ENCODE peak calls at places on chromosomes 13 and 19, in five cellular contexts. L is sigmoid colon, O is heart left ventricle, U is thoracic aorta, J is left ventricle myocardium inferior. G is an unnamed sample.

GRCh38 chr19:19120308-19121156 is 17.7 kb downstream of the TMEM161A start:
- DNase-seq in U (no peak), O (no peak), L (peak), J (no peak), G (no peak)

GRCh38 chr19:3670258-3670795 is 29.9 kb downstream of the PIP5K1C start:
- DNase-seq in L (peak), U (peak), O (peak), J (peak), G (peak)

GRCh38 chr19:18743281-18743825 is 47.8 kb downstream of the COMP start:
- DNase-seq in J (peak), L (no peak), U (no peak), O (peak), G (no peak)

GRCh38 chr13:63706751-63707150 is 2291.1 kb upstream of the PCDH20 start:
- DNase-seq in J (no peak), U (no peak), O (no peak), L (no peak), G (no peak)

GRCh38 chr13:102220681-102221228 is 181.1 kb downstream of the FGF14 start:
- DNase-seq in L (no peak), O (no peak), J (no peak), U (no peak), G (no peak)

GRCh38 chr19:4636151-4636717 is 3.1 kb upstream of the TNFAIP8L1 start:
- DNase-seq in U (no peak), O (peak), J (peak), L (peak), G (no peak)

GRCh38 chr19:32018014-32018413 is 327.4 kb upstream of the ZNF507 start:
- DNase-seq in J (no peak), O (no peak), U (no peak), L (peak), G (no peak)

GRCh38 chr13:98540476-98540875 is 36.4 kb downstream of the STK24 start:
- DNase-seq in J (no peak), L (peak), U (no peak), O (no peak), G (no peak)

GRCh38 chr13:94481966-94482365 is 2.5 kb upstream of the DCT start:
- DNase-seq in U (no peak), L (no peak), J (peak), O (no peak), G (no peak)

GRCh38 chr13:81048026-81048461 is 707.1 kb upstream of the SPRY2 start:
- DNase-seq in J (no peak), O (no peak), U (no peak), L (no peak), G (no peak)

GRCh38 chr19:36090930-36091695 is 19.8 kb upstream of the OVOL3 start:
- DNase-seq in L (no peak), O (no peak), U (no peak), J (no peak), G (no peak)

GRCh38 chr19:29967623-29968022 is 25.6 kb downstream of the URI1 start:
- DNase-seq in L (no peak), U (no peak), J (no peak), O (no peak), G (no peak)

GRCh38 chr19:6030214-6030507 is 52.2 kb upstream of the RANBP3 start:
- DNase-seq in O (no peak), L (no peak), U (no peak), J (no peak), G (no peak)

GRCh38 chr19:14113762-14114414 is 3.7 kb downstream of the PRKACA start:
- DNase-seq in U (no peak), O (peak), L (no peak), J (peak), G (no peak)

GRCh38 chr19:13842294-13843103 is 34.4 kb upstream of the NANOS3 start:
- DNase-seq in L (peak), U (peak), O (peak), J (peak), G (peak)

GRCh38 chr13:105278797-105279425 is 1256.6 kb downstream of the EFNB2 start:
- DNase-seq in J (no peak), L (no peak), U (no peak), O (no peak), G (no peak)

GRCh38 chr19:13843104-13843921 is 33.6 kb upstream of the NANOS3 start:
- DNase-seq in J (peak), O (no peak), U (no peak), L (peak), G (no peak)

GRCh38 chr13:98462241-98462882 is 114.5 kb downstream of the STK24 start:
- DNase-seq in J (peak), L (peak), O (no peak), U (no peak), G (no peak)

GRCh38 chr19:2129022-2129421 is 22.3 kb downstream of the AP3D1 start:
- DNase-seq in O (no peak), L (no peak), J (no peak), U (no peak), G (no peak)

GRCh38 chr19:1089126-1089771 is 5.9 kb downstream of the POLR2E start:
- DNase-seq in J (no peak), O (no peak), L (no peak), U (no peak), G (no peak)

GRCh38 chr19:38055655-38056521 is 148.9 kb downstream of the SIPA1L3 start:
- DNase-seq in J (no peak), U (no peak), O (no peak), L (no peak), G (peak)

GRCh38 chr19:35303357-35303915 is 11.5 kb downstream of the MAG start:
- DNase-seq in J (no peak), U (no peak), L (no peak), O (no peak), G (no peak)

GRCh38 chr13:41700790-41701310 is 243.5 kb downstream of the RGCC start:
- DNase-seq in J (no peak), U (no peak), L (no peak), O (no peak), G (no peak)

GRCh38 chr13:43285891-43286602 is 262.7 kb downstream of the DNAJC15 start:
- DNase-seq in J (no peak), L (no peak), U (no peak), O (no peak), G (no peak)

GRCh38 chr13:98519976-98520375 is 56.9 kb downstream of the STK24 start:
- DNase-seq in L (no peak), U (no peak), J (no peak), O (no peak), G (no peak)

GRCh38 chr19:32464279-32464678 is 58.7 kb downstream of the DPY19L3 start:
- DNase-seq in U (no peak), L (no peak), J (no peak), O (no peak), G (no peak)

GRCh38 chr13:99656843-99657506 is 155.7 kb downstream of the TM9SF2 start:
- DNase-seq in U (no peak), L (no peak), O (no peak), J (no peak), G (no peak)

GRCh38 chr19:45659096-45659729 is 8.8 kb upstream of the GIPR start:
- DNase-seq in U (no peak), J (no peak), L (no peak), O (no peak), G (no peak)

GRCh38 chr19:49422407-49423277 is 599 bp downstream of the PTH2 start:
- DNase-seq in L (no peak), U (no peak), O (no peak), J (peak), G (no peak)

GRCh38 chr19:18469245-18470107 is 31.5 kb upstream of the ISYNA1 start:
- DNase-seq in L (peak), J (peak), O (peak), U (no peak), G (no peak)

GRCh38 chr13:20349564-20350379 is 117.7 kb upstream of the GJB6 start:
- DNase-seq in U (no peak), L (no peak), O (no peak), J (no peak), G (no peak)

GRCh38 chr19:35553385-35554000 is 8.1 kb downstream of the TMEM147 start:
- DNase-seq in U (no peak), J (no peak), O (no peak), L (no peak), G (no peak)

GRCh38 chr19:53908106-53908932 is 759 bp upstream of the CACNG7 start:
- DNase-seq in O (no peak), J (no peak), U (no peak), L (no peak), G (no peak)

GRCh38 chr13:68234278-68234677 is 1004.1 kb upstream of the PCDH9 start:
- DNase-seq in U (no peak), J (no peak), L (no peak), O (no peak), G (no peak)

GRCh38 chr13:56424246-56424645 is 716.5 kb upstream of the PRR20A start:
- DNase-seq in L (no peak), O (no peak), J (no peak), U (no peak), G (no peak)

GRCh38 chr13:28161370-28161769 is 23.0 kb downstream of the PAN3 start:
- DNase-seq in O (no peak), L (no peak), U (no peak), J (no peak), G (no peak)

GRCh38 chr13:101795460-101795859 is 343.0 kb downstream of the ITGBL1 start:
- DNase-seq in U (no peak), O (no peak), J (no peak), L (no peak), G (no peak)

GRCh38 chr13:38763446-38764381 is 76.8 kb downstream of the FREM2 start:
- DNase-seq in U (no peak), J (no peak), L (no peak), O (no peak), G (no peak)

GRCh38 chr19:47095707-47096704 is 17.6 kb downstream of the ZC3H4 start:
- DNase-seq in L (no peak), U (no peak), J (peak), O (peak), G (no peak)

DNA sequence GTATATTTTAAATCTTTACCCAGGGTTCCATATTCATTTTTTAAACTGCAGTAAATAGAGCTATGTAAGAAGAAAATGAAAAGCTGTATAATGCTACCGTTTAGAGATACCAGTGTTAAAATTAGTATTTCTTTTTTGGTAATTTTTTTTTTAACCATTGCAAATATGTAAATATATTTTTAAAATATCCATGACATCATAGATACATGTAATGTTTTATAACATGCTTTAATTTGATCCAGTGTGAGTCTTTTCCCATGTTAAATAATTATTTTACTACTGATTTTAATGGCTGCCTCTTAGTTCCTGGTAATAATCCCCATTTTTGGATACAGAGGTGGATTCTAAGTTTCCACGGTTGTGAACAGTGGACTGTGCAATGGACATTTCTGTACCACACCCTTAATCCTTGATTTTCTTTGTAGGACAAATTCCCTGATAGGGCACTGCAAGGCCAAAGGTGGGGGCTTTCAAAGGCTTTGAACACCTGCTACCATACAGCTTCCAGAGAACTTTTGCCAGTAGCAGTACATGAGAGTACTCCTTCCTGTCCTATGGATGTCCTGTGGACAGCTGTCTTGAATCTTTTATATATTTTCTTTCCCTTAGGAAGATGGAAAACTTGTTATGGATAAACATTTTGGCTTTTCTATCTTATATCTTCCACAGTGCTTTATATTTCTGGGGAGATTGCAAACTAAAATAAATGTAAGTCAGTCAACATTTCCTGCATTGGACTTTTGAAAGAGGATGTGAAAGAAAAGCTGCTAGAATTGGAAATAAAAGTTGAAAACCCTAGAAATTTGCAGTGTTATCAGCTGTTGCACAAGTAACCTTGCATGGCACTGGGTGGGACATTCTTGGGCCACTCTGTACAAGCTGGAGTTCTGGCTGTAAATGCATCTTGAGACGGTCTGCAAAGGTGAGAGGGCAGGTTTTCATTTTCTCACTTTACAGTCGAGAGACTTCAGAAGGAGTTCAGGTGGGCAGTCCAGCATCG is 46.8 kb downstream of the ARHGEF7 start:
- DNase-seq in O (no peak), L (no peak), U (no peak), J (no peak), G (no peak)
- H3K4me3 ChIP-seq in O (no peak), L (no peak), U (no peak), J (no peak), G (no peak)

GRCh38 chr19:11982526-11982925 is 17.7 kb downstream of the ZNF763 start:
- DNase-seq in L (no peak), O (no peak), J (no peak), U (no peak), G (no peak)

GRCh38 chr19:11986754-11987153 is 21.9 kb downstream of the ZNF763 start:
- DNase-seq in J (no peak), O (no peak), L (no peak), U (no peak), G (no peak)

GRCh38 chr19:11989112-11989456 is 24.2 kb downstream of the ZNF763 start:
- DNase-seq in U (no peak), L (no peak), O (no peak), J (no peak), G (no peak)

GRCh38 chr19:11987405-11988231 is 22.8 kb downstream of the ZNF763 start:
- DNase-seq in U (peak), O (peak), L (peak), J (peak), G (peak)

DNA sequence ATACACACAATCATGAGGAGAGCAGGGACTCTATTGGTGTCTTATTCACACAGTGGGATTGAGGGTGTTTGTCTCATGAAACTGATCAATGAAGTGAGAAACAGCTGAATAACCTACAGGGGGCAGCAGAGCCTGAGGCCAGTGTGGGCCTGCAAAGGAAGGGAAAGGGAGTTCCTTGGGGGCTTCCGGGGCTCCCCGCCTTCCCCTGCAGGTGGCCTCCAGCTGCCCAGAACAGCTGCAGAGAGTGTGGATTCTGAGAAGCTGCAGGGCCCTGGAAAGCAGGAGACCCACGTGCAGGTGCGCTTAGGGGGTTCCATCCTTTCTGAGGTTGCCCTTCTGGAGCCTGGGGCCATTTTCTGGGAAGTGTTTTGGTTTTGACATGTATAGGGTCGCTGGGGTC is 20.1 kb downstream of the ZNF763 start:
- DNase-seq in J (no peak), U (no peak), L (no peak), O (no peak), G (no peak)
- TF ChIP-seq CTCF in J (peak), U (no peak), L (no peak), O (no peak), G (no peak)

GRCh38 chr19:48329167-48329891 is 4.0 kb downstream of the EMP3 start:
- DNase-seq in L (no peak), O (no peak), J (no peak), U (no peak), G (no peak)
- H3K4me3 ChIP-seq in L (peak), O (peak), J (peak), U (peak), G (peak)

DNA sequence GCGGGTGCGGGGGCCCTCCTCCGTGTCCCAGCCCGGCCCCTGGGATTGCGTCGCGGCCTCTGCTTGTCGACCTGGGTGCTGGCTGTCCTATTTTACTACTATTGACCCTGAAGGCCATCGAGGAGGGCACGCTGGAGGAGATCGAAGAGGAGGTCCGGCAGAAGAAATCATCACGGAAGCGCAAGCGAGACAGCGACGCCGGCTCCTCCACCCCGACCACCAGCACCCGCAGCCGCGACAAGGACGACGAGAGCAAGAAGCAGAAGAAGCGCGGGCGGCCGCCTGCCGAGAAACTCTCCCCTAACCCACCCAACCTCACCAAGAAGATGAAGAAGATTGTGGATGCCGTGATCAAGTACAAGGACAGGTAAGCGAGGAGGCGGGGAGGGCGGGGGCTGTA is 48.1 kb upstream of the LDLR start:
- DNase-seq in J (no peak), O (no peak), L (no peak), U (no peak), G (no peak)
- TF ChIP-seq CTCF in J (no peak), O (no peak), L (no peak), U (no peak), G (no peak)

GRCh38 chr13:23794267-23795161 is 94.7 kb downstream of the MIPEP start:
- DNase-seq in J (no peak), O (no peak), L (no peak), U (no peak), G (no peak)
- H3K4me3 ChIP-seq in J (peak), O (no peak), L (no peak), U (peak), G (peak)

DNA sequence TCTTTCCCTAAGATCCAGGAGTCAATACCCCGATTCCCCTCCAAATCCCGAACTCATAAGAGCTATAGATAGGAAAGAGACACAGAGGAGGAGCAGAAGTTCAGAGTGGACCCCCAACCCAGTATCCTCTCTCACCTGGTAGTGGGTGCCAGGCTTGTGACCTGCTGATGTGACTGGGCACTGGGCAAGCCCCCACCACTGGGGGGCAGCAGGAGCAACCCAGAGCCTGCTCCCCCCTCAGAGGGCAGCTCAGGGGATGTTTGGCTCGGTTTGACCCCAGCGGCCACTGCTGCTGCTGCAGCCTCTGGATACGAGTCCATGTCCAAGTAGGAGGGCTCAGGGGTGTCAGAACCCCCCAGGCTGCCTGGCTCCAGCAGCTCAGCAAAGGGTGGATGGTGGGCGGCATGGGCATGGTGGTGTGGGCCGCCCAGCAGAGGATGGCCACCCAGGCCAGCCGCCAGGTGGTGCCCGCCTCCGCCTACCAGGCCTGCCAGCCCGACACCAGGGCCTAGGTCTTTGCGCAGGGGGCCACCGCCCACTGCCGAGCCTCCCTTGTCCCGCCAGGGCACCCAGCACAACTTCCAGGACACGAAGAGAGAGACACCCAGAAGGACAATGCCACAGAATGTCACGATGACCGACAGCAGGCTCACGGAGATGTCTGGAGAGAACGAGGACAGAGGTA is 7.4 kb downstream of the SYT3 start:
- DNase-seq in L (no peak), J (no peak), U (no peak), O (no peak), G (no peak)
- TF ChIP-seq CTCF in L (no peak), J (no peak), U (no peak), O (no peak), G (no peak)

GRCh38 chr13:48235814-48236135 is 2.8 kb downstream of the ITM2B start:
- DNase-seq in U (no peak), O (no peak), L (no peak), J (no peak), G (no peak)

GRCh38 chr13:48233097-48233885 is at the start of gene ITM2B:
- DNase-seq in U (no peak), O (peak), L (peak), J (peak), G (peak)

GRCh38 chr13:48233886-48234488 is 981 bp downstream of the ITM2B start:
- DNase-seq in U (no peak), J (no peak), L (peak), O (no peak), G (no peak)

GRCh38 chr13:48235100-48235813 is 2.3 kb downstream of the ITM2B start:
- DNase-seq in O (no peak), J (no peak), L (peak), U (no peak), G (no peak)

GRCh38 chr13:48234652-48235099 is 1.7 kb downstream of the ITM2B start:
- DNase-seq in O (no peak), L (no peak), U (no peak), J (no peak), G (no peak)
- H3K4me3 ChIP-seq in O (peak), L (peak), U (peak), J (peak), G (peak)

G was measured in coronary artery.